ENCODE peak calls at places on chromosomes 12 and 14, in ten cellular contexts. One of them, this sample, is unnamed.

GRCh38 chr12:121005346-121005815 is 10.9 kb downstream of the C12orf43 start:
- DNase-seq in lower leg skin: no peak
- DNase-seq in tibial nerve: no peak
- DNase-seq in body of pancreas: peak
- DNase-seq in breast epithelium: no peak
- DNase-seq in GM12878: no peak
- DNase-seq in ovary: no peak
- DNase-seq in Peyer's patch: no peak
- DNase-seq in A549: no peak
- DNase-seq in IMR-90: peak
- DNase-seq in this sample: no peak

GRCh38 chr12:11761869-11762567 is 112.5 kb downstream of the ETV6 start:
- DNase-seq in lower leg skin: no peak
- DNase-seq in tibial nerve: no peak
- DNase-seq in body of pancreas: no peak
- DNase-seq in breast epithelium: no peak
- DNase-seq in GM12878: peak
- DNase-seq in ovary: no peak
- DNase-seq in Peyer's patch: no peak
- DNase-seq in A549: no peak
- DNase-seq in IMR-90: no peak
- DNase-seq in this sample: no peak

GRCh38 chr14:103846569-103847438 is 571 bp downstream of the PPP1R13B start:
- DNase-seq in lower leg skin: no peak
- DNase-seq in tibial nerve: no peak
- DNase-seq in body of pancreas: peak
- DNase-seq in breast epithelium: no peak
- DNase-seq in GM12878: no peak
- DNase-seq in ovary: peak
- DNase-seq in Peyer's patch: no peak
- DNase-seq in A549: no peak
- DNase-seq in IMR-90: no peak
- DNase-seq in this sample: peak

GRCh38 chr12:76103958-76104357 is 19.5 kb upstream of the NAP1L1 start:
- DNase-seq in lower leg skin: no peak
- DNase-seq in tibial nerve: no peak
- DNase-seq in body of pancreas: no peak
- DNase-seq in breast epithelium: no peak
- DNase-seq in GM12878: no peak
- DNase-seq in ovary: no peak
- DNase-seq in Peyer's patch: no peak
- DNase-seq in A549: no peak
- DNase-seq in IMR-90: no peak
- DNase-seq in this sample: no peak

GRCh38 chr12:94266796-94267529 is 118.6 kb downstream of the PLXNC1 start:
- DNase-seq in lower leg skin: peak
- DNase-seq in tibial nerve: no peak
- DNase-seq in body of pancreas: no peak
- DNase-seq in breast epithelium: no peak
- DNase-seq in GM12878: no peak
- DNase-seq in ovary: no peak
- DNase-seq in Peyer's patch: no peak
- DNase-seq in A549: no peak
- DNase-seq in IMR-90: peak
- DNase-seq in this sample: no peak

GRCh38 chr14:64541261-64541970 is 875 bp downstream of the HSPA2 start:
- DNase-seq in lower leg skin: peak
- DNase-seq in tibial nerve: no peak
- DNase-seq in body of pancreas: peak
- DNase-seq in breast epithelium: no peak
- DNase-seq in GM12878: no peak
- DNase-seq in ovary: peak
- DNase-seq in Peyer's patch: no peak
- DNase-seq in A549: no peak
- DNase-seq in IMR-90: no peak
- DNase-seq in this sample: peak

GRCh38 chr12:102992297-102992696 is 34.8 kb downstream of the ASCL1 start:
- DNase-seq in lower leg skin: no peak
- DNase-seq in tibial nerve: no peak
- DNase-seq in body of pancreas: no peak
- DNase-seq in breast epithelium: no peak
- DNase-seq in GM12878: peak
- DNase-seq in ovary: no peak
- DNase-seq in Peyer's patch: no peak
- DNase-seq in A549: no peak
- DNase-seq in IMR-90: no peak
- DNase-seq in this sample: no peak

GRCh38 chr14:51157012-51157411 is 62.1 kb upstream of the TRIM9 start:
- DNase-seq in lower leg skin: no peak
- DNase-seq in tibial nerve: no peak
- DNase-seq in body of pancreas: no peak
- DNase-seq in breast epithelium: no peak
- DNase-seq in GM12878: no peak
- DNase-seq in ovary: no peak
- DNase-seq in Peyer's patch: no peak
- DNase-seq in A549: peak
- DNase-seq in IMR-90: peak
- DNase-seq in this sample: no peak

GRCh38 chr14:49297102-49297501 is 289.1 kb downstream of the RPS29 start:
- DNase-seq in lower leg skin: no peak
- DNase-seq in tibial nerve: no peak
- DNase-seq in body of pancreas: no peak
- DNase-seq in breast epithelium: no peak
- DNase-seq in GM12878: no peak
- DNase-seq in ovary: no peak
- DNase-seq in Peyer's patch: no peak
- DNase-seq in A549: no peak
- DNase-seq in IMR-90: no peak
- DNase-seq in this sample: no peak

GRCh38 chr14:85824526-85824925 is 294.6 kb downstream of the FLRT2 start:
- DNase-seq in lower leg skin: no peak
- DNase-seq in tibial nerve: no peak
- DNase-seq in body of pancreas: no peak
- DNase-seq in breast epithelium: no peak
- DNase-seq in GM12878: no peak
- DNase-seq in ovary: no peak
- DNase-seq in Peyer's patch: no peak
- DNase-seq in A549: no peak
- DNase-seq in IMR-90: no peak
- DNase-seq in this sample: no peak

GRCh38 chr12:113347892-113348291 is 10.5 kb upstream of the PLBD2 start:
- DNase-seq in lower leg skin: no peak
- DNase-seq in tibial nerve: no peak
- DNase-seq in body of pancreas: no peak
- DNase-seq in breast epithelium: no peak
- DNase-seq in GM12878: no peak
- DNase-seq in ovary: no peak
- DNase-seq in Peyer's patch: no peak
- DNase-seq in A549: no peak
- DNase-seq in IMR-90: no peak
- DNase-seq in this sample: no peak

GRCh38 chr12:83823386-83824045 is 1089.1 kb downstream of the SLC6A15 start:
- DNase-seq in lower leg skin: no peak
- DNase-seq in tibial nerve: no peak
- DNase-seq in body of pancreas: peak
- DNase-seq in breast epithelium: no peak
- DNase-seq in GM12878: no peak
- DNase-seq in ovary: no peak
- DNase-seq in Peyer's patch: no peak
- DNase-seq in A549: no peak
- DNase-seq in IMR-90: no peak
- DNase-seq in this sample: no peak

GRCh38 chr12:47225356-47225755 is 145.6 kb upstream of the AMIGO2 start:
- DNase-seq in lower leg skin: no peak
- DNase-seq in tibial nerve: no peak
- DNase-seq in body of pancreas: no peak
- DNase-seq in breast epithelium: no peak
- DNase-seq in GM12878: no peak
- DNase-seq in ovary: no peak
- DNase-seq in Peyer's patch: no peak
- DNase-seq in A549: no peak
- DNase-seq in IMR-90: no peak
- DNase-seq in this sample: no peak

GRCh38 chr12:9869307-9870161 is at the start of gene CLEC2B:
- DNase-seq in lower leg skin: no peak
- DNase-seq in tibial nerve: no peak
- DNase-seq in body of pancreas: no peak
- DNase-seq in breast epithelium: no peak
- DNase-seq in GM12878: peak
- DNase-seq in ovary: peak
- DNase-seq in Peyer's patch: no peak
- DNase-seq in A549: no peak
- DNase-seq in IMR-90: peak
- DNase-seq in this sample: no peak

GRCh38 chr12:80565276-80565675 is 121.2 kb downstream of the PTPRQ start:
- DNase-seq in lower leg skin: no peak
- DNase-seq in tibial nerve: no peak
- DNase-seq in body of pancreas: no peak
- DNase-seq in breast epithelium: no peak
- DNase-seq in GM12878: no peak
- DNase-seq in ovary: no peak
- DNase-seq in Peyer's patch: no peak
- DNase-seq in A549: no peak
- DNase-seq in IMR-90: peak
- DNase-seq in this sample: no peak

GRCh38 chr12:27101290-27101689 is 18.9 kb upstream of the C12orf71 start:
- DNase-seq in lower leg skin: no peak
- DNase-seq in tibial nerve: no peak
- DNase-seq in body of pancreas: no peak
- DNase-seq in breast epithelium: no peak
- DNase-seq in GM12878: no peak
- DNase-seq in ovary: no peak
- DNase-seq in Peyer's patch: no peak
- DNase-seq in A549: no peak
- DNase-seq in IMR-90: peak
- DNase-seq in this sample: no peak
- H3K4me3 ChIP-seq in lower leg skin: no peak
- H3K4me3 ChIP-seq in tibial nerve: no peak
- H3K4me3 ChIP-seq in body of pancreas: no peak
- H3K4me3 ChIP-seq in breast epithelium: no peak
- H3K4me3 ChIP-seq in GM12878: no peak
- H3K4me3 ChIP-seq in ovary: no peak
- H3K4me3 ChIP-seq in Peyer's patch: no peak
- H3K4me3 ChIP-seq in A549: no peak
- H3K4me3 ChIP-seq in IMR-90: no peak
- H3K4me3 ChIP-seq in this sample: no peak

GRCh38 chr12:60920841-60921495 is 1325.1 kb downstream of the SLC16A7 start:
- DNase-seq in lower leg skin: no peak
- DNase-seq in tibial nerve: no peak
- DNase-seq in body of pancreas: no peak
- DNase-seq in breast epithelium: no peak
- DNase-seq in GM12878: no peak
- DNase-seq in ovary: no peak
- DNase-seq in Peyer's patch: no peak
- DNase-seq in A549: no peak
- DNase-seq in IMR-90: peak
- DNase-seq in this sample: no peak
- TF ChIP-seq POLR2A in lower leg skin: no peak
- TF ChIP-seq POLR2A in tibial nerve: no peak
- TF ChIP-seq POLR2A in body of pancreas: no peak
- TF ChIP-seq POLR2A in breast epithelium: no peak
- TF ChIP-seq POLR2A in GM12878: no peak
- TF ChIP-seq POLR2A in ovary: no peak
- TF ChIP-seq POLR2A in Peyer's patch: no peak
- TF ChIP-seq POLR2A in A549: no peak
- TF ChIP-seq POLR2A in IMR-90: no peak
- TF ChIP-seq POLR2A in this sample: no peak

DNA sequence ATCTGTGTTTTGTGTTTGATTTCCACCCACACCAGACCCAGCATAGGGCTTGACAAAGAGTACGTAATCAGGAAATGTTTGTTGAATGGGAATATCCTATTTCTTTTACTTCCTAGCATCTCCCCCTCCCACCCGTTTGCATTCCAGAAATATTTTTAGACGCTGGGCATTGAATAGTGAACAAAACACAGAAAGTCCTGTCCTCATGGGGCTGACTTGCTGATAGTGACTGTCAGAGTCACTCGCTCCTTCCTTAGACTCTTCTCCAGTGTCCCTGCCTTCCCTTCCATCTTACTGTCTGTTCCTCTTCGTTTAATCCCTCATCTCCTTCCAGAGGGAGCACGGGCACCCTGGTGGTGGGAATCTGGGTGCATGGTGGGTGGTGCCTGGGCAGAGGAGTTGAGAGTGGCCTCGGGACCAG is 53.6 kb downstream of the SLC25A47 start:
- DNase-seq in lower leg skin: no peak
- DNase-seq in tibial nerve: no peak
- DNase-seq in body of pancreas: no peak
- DNase-seq in breast epithelium: no peak
- DNase-seq in GM12878: no peak
- DNase-seq in ovary: no peak
- DNase-seq in Peyer's patch: no peak
- DNase-seq in A549: peak
- DNase-seq in IMR-90: peak
- DNase-seq in this sample: no peak
- TF ChIP-seq CTCF in lower leg skin: no peak
- TF ChIP-seq CTCF in tibial nerve: no peak
- TF ChIP-seq CTCF in body of pancreas: no peak
- TF ChIP-seq CTCF in breast epithelium: no peak
- TF ChIP-seq CTCF in GM12878: no peak
- TF ChIP-seq CTCF in ovary: no peak
- TF ChIP-seq CTCF in Peyer's patch: no peak
- TF ChIP-seq CTCF in A549: no peak
- TF ChIP-seq CTCF in IMR-90: peak
- TF ChIP-seq CTCF in this sample: no peak

GRCh38 chr12:12797789-12798142 is 12.3 kb downstream of the APOLD1 start:
- DNase-seq in lower leg skin: no peak
- DNase-seq in tibial nerve: no peak
- DNase-seq in body of pancreas: no peak
- DNase-seq in breast epithelium: no peak
- DNase-seq in GM12878: no peak
- DNase-seq in ovary: no peak
- DNase-seq in Peyer's patch: no peak
- DNase-seq in A549: no peak
- DNase-seq in IMR-90: no peak
- DNase-seq in this sample: no peak
- H3K4me3 ChIP-seq in lower leg skin: no peak
- H3K4me3 ChIP-seq in tibial nerve: no peak
- H3K4me3 ChIP-seq in body of pancreas: no peak
- H3K4me3 ChIP-seq in breast epithelium: no peak
- H3K4me3 ChIP-seq in GM12878: no peak
- H3K4me3 ChIP-seq in ovary: no peak
- H3K4me3 ChIP-seq in Peyer's patch: no peak
- H3K4me3 ChIP-seq in A549: no peak
- H3K4me3 ChIP-seq in IMR-90: no peak
- H3K4me3 ChIP-seq in this sample: no peak

This sample was measured in thyroid gland.